ENCODE peak calls at places on chromosome 10, in nine cellular contexts. G is esophagus muscularis mucosa, T is kidney, W is mucosa of descending colon, F is WERI-Rb-1, Z is breast epithelium, M is upper lobe of left lung, U is SK-N-SH, B is adipocyte. L is an unnamed sample.

GRCh38 chr10:79400567-79401004 is 44.8 kb downstream of the ZCCHC24 start:
- DNase-seq in F (peak; percentile 80), M (peak; percentile 86), W (peak; percentile 61), U (peak; percentile 78), Z (no peak), G (no peak), B (peak; percentile 53), T (peak; percentile 64), L (peak; percentile 50)

GRCh38 chr10:116742367-116743265 is at the start of gene HSPA12A:
- DNase-seq in M (peak; percentile 97), W (peak; percentile 90), F (peak; percentile 69), T (peak; percentile 93), B (peak; percentile 90), G (peak; percentile 94), U (peak; percentile 95), Z (peak; percentile 64), L (peak; percentile 63)

GRCh38 chr10:121033371-121033770 is 182.2 kb downstream of the WDR11 start:
- DNase-seq in M (no peak), F (no peak), U (no peak), Z (no peak), T (no peak), B (no peak), G (no peak), W (no peak), L (no peak)

GRCh38 chr10:99346247-99346646 is 17.1 kb downstream of the CNNM1 start:
- DNase-seq in F (no peak), B (peak; percentile 76), W (no peak), G (no peak), T (no peak), U (peak; percentile 36), M (no peak), Z (no peak), L (peak; percentile 66)

GRCh38 chr10:119446441-119447277 is 95.9 kb downstream of the RGS10 start:
- DNase-seq in G (no peak), F (no peak), Z (no peak), B (no peak), U (no peak), M (peak; percentile 53), W (no peak), T (peak; percentile 63), L (no peak)

GRCh38 chr10:77710081-77710551 is 72.5 kb upstream of the KCNMA1 start:
- DNase-seq in B (no peak), W (no peak), Z (no peak), M (no peak), G (peak; percentile 85), F (no peak), T (no peak), U (no peak), L (no peak)

GRCh38 chr10:11010582-11010981 is 7.1 kb upstream of the CELF2 start:
- DNase-seq in F (no peak), G (peak; percentile 72), U (no peak), Z (no peak), W (no peak), M (no peak), T (no peak), B (no peak), L (no peak)

GRCh38 chr10:97849491-97850402 is at the start of gene GOLGA7B:
- DNase-seq in F (peak; percentile 64), W (peak; percentile 67), M (peak; percentile 91), B (peak; percentile 68), Z (no peak), U (peak; percentile 92), G (no peak), T (peak; percentile 75), L (peak; percentile 75)

GRCh38 chr10:89302628-89303027 is 782 bp downstream of the IFIT2 start:
- DNase-seq in G (no peak), Z (no peak), M (no peak), W (no peak), F (no peak), B (peak; percentile 24), U (no peak), T (no peak), L (no peak)

GRCh38 chr10:30455816-30456215 is 21.8 kb downstream of the MAP3K8 start:
- DNase-seq in T (peak; percentile 72), Z (no peak), W (peak; percentile 33), B (no peak), U (no peak), G (no peak), F (no peak), M (no peak), L (no peak)

GRCh38 chr10:3102721-3103410 is 35.5 kb downstream of the PFKP start:
- DNase-seq in Z (no peak), B (no peak), W (no peak), T (peak; percentile 65), G (no peak), F (no peak), U (no peak), M (no peak), L (no peak)

GRCh38 chr10:11042375-11042774 is 24.7 kb downstream of the CELF2 start:
- DNase-seq in Z (no peak), T (no peak), W (no peak), F (no peak), G (no peak), B (no peak), M (no peak), U (no peak), L (no peak)

GRCh38 chr10:115996031-115996430 is 277.0 kb downstream of the GFRA1 start:
- DNase-seq in W (no peak), U (no peak), B (no peak), G (no peak), T (no peak), F (no peak), Z (no peak), M (no peak), L (no peak)

GRCh38 chr10:124446830-124447740 is 2.8 kb downstream of the NKX1-2 start:
- DNase-seq in T (no peak), U (peak; percentile 51), F (no peak), G (no peak), W (no peak), B (no peak), M (peak; percentile 71), Z (no peak), L (no peak)
- H3K4me3 ChIP-seq in T (no peak overlapping the region), U (no peak overlapping the region), F (no peak overlapping the region), G (peak overlapping the region; percentile 38), W (no peak overlapping the region), B (no peak overlapping the region), M (no peak overlapping the region), Z (no peak overlapping the region), L (no peak overlapping the region)

DNA sequence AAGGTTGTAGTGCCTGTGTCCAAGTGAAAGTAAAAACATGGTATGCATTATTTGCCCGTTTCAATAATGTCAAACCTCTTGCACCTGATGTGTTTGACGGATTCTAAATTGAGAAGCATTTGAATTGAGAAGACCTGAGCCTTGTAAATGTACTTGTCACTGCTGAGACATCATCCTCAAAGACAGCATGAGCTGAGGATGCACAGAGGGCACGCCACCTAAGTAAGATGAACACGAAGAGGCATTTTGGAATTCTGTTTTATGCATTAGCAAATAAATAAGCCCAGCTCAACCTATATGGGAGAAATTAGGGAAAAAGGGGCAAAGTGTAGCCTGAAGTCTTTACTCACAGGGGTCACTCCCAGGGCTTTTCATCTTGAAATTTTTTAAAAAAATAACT is 73.8 kb upstream of the SORCS1 start:
- DNase-seq in G (no peak), M (no peak), T (no peak), B (no peak), Z (no peak), F (no peak), W (no peak), U (no peak), L (no peak)
- H3K9me3 ChIP-seq in G (no peaks in the 10 kb centered on the region), M (no peaks in the 10 kb centered on the region), T (no peaks in the 10 kb centered on the region), B (no peaks in the 10 kb centered on the region), Z (no peaks in the 10 kb centered on the region), F (no peaks in the 10 kb centered on the region), W (no peaks in the 10 kb centered on the region), U (no peaks in the 10 kb centered on the region), L (no peaks in the 10 kb centered on the region)

DNA sequence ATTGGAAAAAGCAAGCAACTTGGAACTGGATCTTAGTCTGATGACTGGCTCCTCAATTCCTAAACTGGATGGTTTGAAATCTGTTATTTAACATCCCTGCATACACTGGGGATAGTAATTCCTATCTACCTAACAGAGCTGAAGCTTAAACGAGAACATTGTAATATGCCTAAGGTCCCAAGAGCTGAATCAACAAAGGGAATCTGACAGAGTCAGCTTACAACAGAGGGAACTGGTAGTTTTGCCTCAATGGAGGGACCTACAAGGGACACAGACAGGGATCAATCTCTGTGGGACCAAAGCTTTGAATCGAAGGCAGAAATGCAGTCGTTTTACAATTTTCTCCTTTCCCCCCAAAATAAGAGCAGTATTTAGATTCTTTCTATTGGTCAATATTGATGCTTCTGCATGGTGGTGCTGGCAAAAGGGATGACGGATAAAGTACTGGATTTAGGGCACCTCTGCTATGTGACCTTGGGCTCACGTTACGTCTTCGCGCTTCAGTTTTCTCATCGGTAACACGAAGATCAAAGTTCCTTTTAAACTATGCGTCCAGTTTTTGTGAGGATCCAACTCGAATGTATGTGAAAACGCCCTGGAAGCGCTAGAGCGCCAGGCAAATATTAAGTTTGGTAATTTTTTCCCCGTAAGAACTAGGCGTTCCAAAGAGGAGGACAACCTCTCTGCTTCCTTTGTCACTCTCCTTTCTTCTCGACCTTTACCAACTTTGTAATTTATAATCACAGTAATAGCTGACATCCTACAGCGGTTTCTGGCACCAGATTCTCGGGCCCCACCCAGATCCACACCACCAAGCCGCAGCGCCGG is 1.1 kb downstream of the ACTR1A start:
- DNase-seq in W (no peak), B (peak; percentile 52), T (no peak), M (no peak), Z (no peak), F (no peak), G (no peak), U (no peak), L (peak; percentile 45)
- H3K4me3 ChIP-seq in W (peak overlapping the region; percentile 9), B (peak overlapping the region; percentile 94), T (peak overlapping the region; percentile 100), M (peak overlapping the region; percentile 97), Z (peak overlapping the region; percentile 86), F (peak overlapping the region; percentile 82), G (peak overlapping the region; percentile 89), U (peak overlapping the region; percentile 95), L (peak overlapping the region; percentile 88)

DNA sequence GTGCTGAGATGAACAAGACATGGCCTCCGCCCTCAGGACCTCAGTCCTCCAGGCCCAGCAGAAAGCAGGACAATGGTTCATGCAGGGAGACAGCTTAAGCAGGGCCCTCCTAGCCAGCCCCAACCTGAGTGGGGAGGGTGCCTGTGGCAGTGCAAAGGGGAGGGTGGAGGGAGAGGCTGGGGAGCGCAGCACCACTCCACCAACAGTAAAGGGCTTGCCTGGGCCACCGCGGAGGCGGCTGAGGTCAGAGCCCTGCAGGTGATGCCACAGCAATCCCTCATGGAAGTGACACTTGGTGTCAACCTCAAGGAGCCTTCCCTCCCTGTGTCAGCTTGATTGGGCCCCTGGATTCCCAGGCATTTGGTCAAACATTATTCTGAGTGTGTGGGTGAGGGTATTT is 89.0 kb upstream of the TCERG1L start:
- DNase-seq in M (peak; percentile 39), U (no peak), B (no peak), Z (no peak), G (no peak), F (peak; percentile 25), T (peak; percentile 40), W (no peak), L (no peak)
- H3K9me3 ChIP-seq in M (no peaks in the 10 kb centered on the region), U (no peaks in the 10 kb centered on the region), B (no peaks in the 10 kb centered on the region), Z (no peaks in the 10 kb centered on the region), G (no peaks in the 10 kb centered on the region), F (no peaks in the 10 kb centered on the region), T (no peaks in the 10 kb centered on the region), W (no peaks in the 10 kb centered on the region), L (no peaks in the 10 kb centered on the region)

DNA sequence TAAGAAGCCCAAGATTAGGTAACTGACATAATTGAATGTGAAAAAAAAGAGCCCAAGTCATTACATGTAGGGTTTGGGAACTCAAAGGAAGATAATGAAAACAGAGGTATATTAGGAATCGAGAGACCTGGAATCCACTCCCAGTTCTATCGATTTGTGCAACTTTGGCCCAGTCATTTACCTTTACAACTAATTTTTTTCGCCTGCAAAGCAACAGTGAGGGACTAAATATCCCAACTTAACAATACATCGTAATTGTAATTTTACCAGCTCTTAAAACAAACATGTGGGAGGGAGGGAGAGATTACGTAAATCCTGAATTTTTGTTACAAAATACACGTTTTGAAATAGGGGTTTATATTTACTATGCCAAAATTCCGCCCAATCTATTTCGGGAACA is 1.4 kb downstream of the MINDY3 start:
- DNase-seq in U (no peak), Z (no peak), G (no peak), T (no peak), F (no peak), W (no peak), B (no peak), M (no peak), L (no peak)
- H3K4me3 ChIP-seq in U (peak overlapping the region; percentile 99), Z (peak overlapping the region; percentile 91), G (peak overlapping the region; percentile 83), T (peak overlapping the region; percentile 90), F (no peak overlapping the region), W (no peak overlapping the region), B (peak overlapping the region; percentile 94), M (peak overlapping the region; percentile 86), L (peak overlapping the region; percentile 76)

L was measured in SJCRH30.